ENCODE peak calls at places on chromosomes 11 and 22, in eight cellular contexts. One of them, this sample, is unnamed.

GRCh38 chr11:6249822-6250555 is 9.6 kb upstream of the CCKBR start:
- DNase-seq in nucleus accumbens: no peak
- DNase-seq in activated CD8-positive, alpha-beta memory T cell treated with anti-CD3 and anti-CD28 coated beads for 1 hour: no peak
- DNase-seq in H54: peak
- DNase-seq in activated T-cell treated with anti-CD3 and anti-CD28 coated beads, Interleukin-2, amount 50 U/mL, for 1 hour: no peak
- DNase-seq in HFFc6: peak
- DNase-seq in stimulated activated CD8-positive, alpha-beta memory T cell treated with anti-CD3 and anti-CD28 coated beads, Interleukin-4, amount 100 ng/mL, for 1 hour: no peak
- DNase-seq in AG10803: peak
- DNase-seq in this sample: no peak

GRCh38 chr11:32094931-32095330 is 4.1 kb downstream of the RCN1 start:
- DNase-seq in nucleus accumbens: no peak
- DNase-seq in activated CD8-positive, alpha-beta memory T cell treated with anti-CD3 and anti-CD28 coated beads for 1 hour: no peak
- DNase-seq in HFFc6: no peak
- DNase-seq in activated T-cell treated with anti-CD3 and anti-CD28 coated beads, Interleukin-2, amount 50 U/mL, for 1 hour: no peak
- DNase-seq in stimulated activated CD8-positive, alpha-beta memory T cell treated with anti-CD3 and anti-CD28 coated beads, Interleukin-4, amount 100 ng/mL, for 1 hour: no peak
- DNase-seq in H54: no peak
- DNase-seq in AG10803: peak
- DNase-seq in this sample: no peak

GRCh38 chr22:37686002-37686982 is at the start of gene NOL12:
- DNase-seq in stimulated activated CD8-positive, alpha-beta memory T cell treated with anti-CD3 and anti-CD28 coated beads, Interleukin-4, amount 100 ng/mL, for 1 hour: peak
- DNase-seq in nucleus accumbens: peak
- DNase-seq in H54: peak
- DNase-seq in activated T-cell treated with anti-CD3 and anti-CD28 coated beads, Interleukin-2, amount 50 U/mL, for 1 hour: peak
- DNase-seq in activated CD8-positive, alpha-beta memory T cell treated with anti-CD3 and anti-CD28 coated beads for 1 hour: peak
- DNase-seq in HFFc6: peak
- DNase-seq in AG10803: peak
- DNase-seq in this sample: peak

GRCh38 chr11:27293500-27294417 is 69.3 kb downstream of the CCDC34 start:
- DNase-seq in nucleus accumbens: no peak
- DNase-seq in stimulated activated CD8-positive, alpha-beta memory T cell treated with anti-CD3 and anti-CD28 coated beads, Interleukin-4, amount 100 ng/mL, for 1 hour: no peak
- DNase-seq in H54: no peak
- DNase-seq in HFFc6: peak
- DNase-seq in activated T-cell treated with anti-CD3 and anti-CD28 coated beads, Interleukin-2, amount 50 U/mL, for 1 hour: no peak
- DNase-seq in activated CD8-positive, alpha-beta memory T cell treated with anti-CD3 and anti-CD28 coated beads for 1 hour: no peak
- DNase-seq in AG10803: peak
- DNase-seq in this sample: no peak

GRCh38 chr11:108278546-108278945 is 55.7 kb downstream of the ATM start:
- DNase-seq in activated CD8-positive, alpha-beta memory T cell treated with anti-CD3 and anti-CD28 coated beads for 1 hour: no peak
- DNase-seq in activated T-cell treated with anti-CD3 and anti-CD28 coated beads, Interleukin-2, amount 50 U/mL, for 1 hour: no peak
- DNase-seq in nucleus accumbens: no peak
- DNase-seq in AG10803: no peak
- DNase-seq in HFFc6: no peak
- DNase-seq in stimulated activated CD8-positive, alpha-beta memory T cell treated with anti-CD3 and anti-CD28 coated beads, Interleukin-4, amount 100 ng/mL, for 1 hour: no peak
- DNase-seq in H54: no peak
- DNase-seq in this sample: peak

GRCh38 chr11:111307472-111308108 is 9.2 kb downstream of the POU2AF3 start:
- DNase-seq in stimulated activated CD8-positive, alpha-beta memory T cell treated with anti-CD3 and anti-CD28 coated beads, Interleukin-4, amount 100 ng/mL, for 1 hour: no peak
- DNase-seq in nucleus accumbens: no peak
- DNase-seq in activated CD8-positive, alpha-beta memory T cell treated with anti-CD3 and anti-CD28 coated beads for 1 hour: no peak
- DNase-seq in H54: no peak
- DNase-seq in HFFc6: no peak
- DNase-seq in activated T-cell treated with anti-CD3 and anti-CD28 coated beads, Interleukin-2, amount 50 U/mL, for 1 hour: no peak
- DNase-seq in AG10803: no peak
- DNase-seq in this sample: no peak

GRCh38 chr11:126518130-126518995 is 162.9 kb downstream of the ST3GAL4 start:
- DNase-seq in H54: no peak
- DNase-seq in activated CD8-positive, alpha-beta memory T cell treated with anti-CD3 and anti-CD28 coated beads for 1 hour: no peak
- DNase-seq in activated T-cell treated with anti-CD3 and anti-CD28 coated beads, Interleukin-2, amount 50 U/mL, for 1 hour: no peak
- DNase-seq in HFFc6: no peak
- DNase-seq in AG10803: no peak
- DNase-seq in nucleus accumbens: no peak
- DNase-seq in stimulated activated CD8-positive, alpha-beta memory T cell treated with anti-CD3 and anti-CD28 coated beads, Interleukin-4, amount 100 ng/mL, for 1 hour: no peak
- DNase-seq in this sample: no peak

GRCh38 chr11:109984634-109985289 is 108.4 kb upstream of the ZC3H12C start:
- DNase-seq in AG10803: no peak
- DNase-seq in stimulated activated CD8-positive, alpha-beta memory T cell treated with anti-CD3 and anti-CD28 coated beads, Interleukin-4, amount 100 ng/mL, for 1 hour: no peak
- DNase-seq in nucleus accumbens: no peak
- DNase-seq in H54: no peak
- DNase-seq in activated CD8-positive, alpha-beta memory T cell treated with anti-CD3 and anti-CD28 coated beads for 1 hour: no peak
- DNase-seq in activated T-cell treated with anti-CD3 and anti-CD28 coated beads, Interleukin-2, amount 50 U/mL, for 1 hour: no peak
- DNase-seq in HFFc6: no peak
- DNase-seq in this sample: peak